ENCODE peak calls at places on chromosome 10, in four cellular contexts. A is K562, Z is GM12878, O is HL-60. P is an unnamed sample.

GRCh38 chr10:26437637-26438461 is at the start of gene APBB1IP:
- DNase-seq in A (no peak), Z (peak), O (peak), P (no peak)

GRCh38 chr10:96960872-96961271 is 128.8 kb downstream of the LCOR start:
- DNase-seq in A (no peak), Z (no peak), O (no peak), P (no peak)

GRCh38 chr10:80454526-80455460 is 683 bp downstream of the TSPAN14 start:
- DNase-seq in A (peak), Z (no peak), O (no peak), P (peak)

GRCh38 chr10:75397571-75397921 is 4.0 kb downstream of the ZNF503 start:
- DNase-seq in A (no peak), Z (no peak), O (no peak), P (no peak)

GRCh38 chr10:129963831-129964501 is at the start of gene EBF3:
- DNase-seq in A (peak), Z (no peak), O (no peak), P (no peak)

GRCh38 chr10:100864981-100865380 is 47.8 kb upstream of the SLF2 start:
- DNase-seq in A (no peak), Z (no peak), O (no peak), P (no peak)

GRCh38 chr10:12390733-12391132 is 41.4 kb downstream of the CAMK1D start:
- DNase-seq in A (no peak), Z (no peak), O (no peak), P (no peak)

GRCh38 chr10:86149264-86149663 is 217.3 kb downstream of the GRID1 start:
- DNase-seq in A (no peak), Z (no peak), O (no peak), P (no peak)

GRCh38 chr10:87752571-87752970 is 65.5 kb downstream of the ATAD1 start:
- DNase-seq in A (no peak), Z (no peak), O (no peak), P (no peak)

GRCh38 chr10:125343118-125343752 is 182.9 kb upstream of the CTBP2 start:
- DNase-seq in A (peak), Z (no peak), O (no peak), P (no peak)

GRCh38 chr10:31864834-31865518 is 63.7 kb downstream of the ARHGAP12 start:
- DNase-seq in A (no peak), Z (no peak), O (no peak), P (no peak)

GRCh38 chr10:68566955-68567354 is 6.8 kb downstream of the TET1 start:
- DNase-seq in A (no peak), Z (no peak), O (no peak), P (no peak)

GRCh38 chr10:7937315-7937945 is 117.1 kb upstream of the GATA3 start:
- DNase-seq in A (no peak), Z (no peak), O (no peak), P (no peak)

GRCh38 chr10:126170367-126170766 is 217.9 kb downstream of the ADAM12 start:
- DNase-seq in A (no peak), Z (no peak), O (no peak), P (no peak)

GRCh38 chr10:52312999-52313349 is 1.1 kb upstream of the DKK1 start:
- DNase-seq in A (no peak), Z (no peak), O (no peak), P (no peak)

GRCh38 chr10:25707976-25708671 is 225.9 kb upstream of the MYO3A start:
- DNase-seq in A (no peak), Z (no peak), O (no peak), P (no peak)

GRCh38 chr10:47145290-47145934 is 154.6 kb upstream of the GDF10 start:
- DNase-seq in A (no peak), Z (no peak), O (no peak), P (no peak)

GRCh38 chr10:127133672-127134500 is 62.5 kb downstream of the INSYN2A start:
- DNase-seq in A (no peak), Z (no peak), O (no peak), P (no peak)

GRCh38 chr10:130498042-130498441 is 361.9 kb downstream of the GLRX3 start:
- DNase-seq in A (no peak), Z (no peak), O (no peak), P (no peak)

GRCh38 chr10:82625497-82626151 is 750.6 kb downstream of the NRG3 start:
- DNase-seq in A (no peak), Z (no peak), O (no peak), P (no peak)

GRCh38 chr10:103451091-103451801 is 924 bp downstream of the CALHM2 start:
- DNase-seq in A (peak), Z (no peak), O (no peak), P (peak)

GRCh38 chr10:62852961-62853702 is 37.0 kb upstream of the EGR2 start:
- DNase-seq in A (no peak), Z (peak), O (peak), P (no peak)

GRCh38 chr10:89392974-89393373 is 551 bp downstream of the IFIT1 start:
- DNase-seq in A (no peak), Z (no peak), O (peak), P (no peak)

GRCh38 chr10:52316005-52316404 is 1.9 kb downstream of the DKK1 start:
- DNase-seq in A (no peak), Z (no peak), O (no peak), P (no peak)

GRCh38 chr10:69215405-69216176 is 4.5 kb upstream of the HKDC1 start:
- DNase-seq in A (no peak), Z (no peak), O (no peak), P (no peak)

GRCh38 chr10:102120987-102121738 is 995 bp upstream of the LDB1 start:
- DNase-seq in A (peak), Z (no peak), O (no peak), P (no peak)

GRCh38 chr10:109978481-109978880 is 29.3 kb upstream of the ADD3 start:
- DNase-seq in A (peak), Z (no peak), O (no peak), P (no peak)

DNA sequence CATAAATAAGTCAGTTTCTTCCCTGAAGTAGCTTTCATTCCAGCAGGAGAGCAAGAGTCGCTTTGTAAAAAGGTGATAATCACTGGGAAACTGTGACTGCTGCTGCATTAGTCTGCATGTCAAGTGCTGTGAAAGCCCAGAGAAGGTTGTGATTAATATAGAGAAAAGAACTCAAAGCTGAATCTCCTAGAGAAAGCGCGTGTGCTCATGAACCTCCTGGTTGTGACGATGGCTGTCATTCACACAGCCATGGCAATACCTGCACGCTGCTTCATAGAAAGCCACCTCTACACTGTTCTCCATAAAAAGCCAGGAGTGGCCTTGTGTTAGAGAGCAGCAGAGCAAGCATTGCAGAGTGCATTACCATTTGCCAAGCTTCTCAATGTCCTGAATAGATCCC is 30.6 kb upstream of the PITRM1 start:
- DNase-seq in A (no peak), Z (no peak), O (no peak), P (no peak)
- TF ChIP-seq SPI1 in A (no peak), Z (no peak), O (no peak), P (no peak)

GRCh38 chr10:6069101-6069931 is 7.1 kb upstream of the IL2RA start:
- DNase-seq in A (no peak), Z (no peak), O (no peak), P (no peak)
- TF ChIP-seq SPI1 in A (no peak), Z (no peak), O (no peak), P (no peak)

GRCh38 chr10:49053053-49053997 is 62.0 kb downstream of the VSTM4 start:
- DNase-seq in A (no peak), Z (peak), O (no peak), P (no peak)
- TF ChIP-seq SPI1 in A (no peak), Z (no peak), O (no peak), P (no peak)

GRCh38 chr10:122998360-122998917 is 10.2 kb downstream of the IKZF5 start:
- DNase-seq in A (no peak), Z (no peak), O (no peak), P (no peak)

GRCh38 chr10:122997864-122998263 is 10.7 kb downstream of the IKZF5 start:
- DNase-seq in A (no peak), Z (no peak), O (no peak), P (no peak)

GRCh38 chr10:122998934-122999333 is 9.7 kb downstream of the IKZF5 start:
- DNase-seq in A (no peak), Z (no peak), O (no peak), P (no peak)

GRCh38 chr10:123000155-123000554 is 8.4 kb downstream of the IKZF5 start:
- DNase-seq in A (no peak), Z (no peak), O (no peak), P (no peak)

DNA sequence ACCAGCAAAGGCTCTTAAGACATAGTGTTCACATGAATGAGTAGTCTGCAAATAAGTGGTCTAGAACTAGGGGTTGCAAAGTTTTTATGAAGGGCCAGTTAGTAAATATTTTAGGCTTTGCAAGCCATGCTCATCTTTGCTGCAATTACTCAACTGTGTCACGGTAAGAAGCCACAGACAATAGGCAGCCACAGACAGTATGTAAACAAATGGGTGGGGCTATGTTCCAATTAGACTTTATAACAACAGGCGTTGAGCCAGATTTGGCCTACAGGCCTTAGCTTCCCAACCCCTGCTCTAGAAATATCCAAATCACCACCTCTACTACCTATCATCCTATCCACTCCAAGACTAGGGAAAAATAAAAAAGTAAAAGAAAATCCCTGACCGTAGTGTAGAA is 9.2 kb downstream of the IKZF5 start:
- DNase-seq in A (no peak), Z (no peak), O (no peak), P (no peak)
- TF ChIP-seq SPI1 in A (no peak), Z (no peak), O (no peak), P (no peak)

DNA sequence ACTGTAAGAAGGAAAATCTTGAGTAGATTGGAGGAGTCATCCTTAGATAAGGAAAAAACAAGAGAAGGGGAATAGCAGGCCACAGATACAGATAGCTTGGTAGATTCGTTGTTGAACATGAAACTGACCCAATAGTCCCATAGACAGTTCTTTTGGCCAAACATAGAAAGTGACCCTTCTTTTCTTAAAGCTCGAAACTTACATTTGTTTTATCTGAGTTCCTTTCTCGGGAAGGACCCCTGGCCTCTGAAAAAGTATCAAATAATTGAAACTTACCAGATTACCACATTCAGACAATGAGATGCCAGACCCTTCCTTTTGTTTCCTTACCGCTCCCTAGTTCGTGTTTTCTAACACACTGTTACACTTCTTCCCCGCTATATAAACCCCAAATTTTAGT is 72.9 kb downstream of the ZFAND4 start:
- DNase-seq in A (no peak), Z (no peak), O (no peak), P (no peak)
- TF ChIP-seq SPI1 in A (no peak), Z (no peak), O (no peak), P (no peak)

DNA sequence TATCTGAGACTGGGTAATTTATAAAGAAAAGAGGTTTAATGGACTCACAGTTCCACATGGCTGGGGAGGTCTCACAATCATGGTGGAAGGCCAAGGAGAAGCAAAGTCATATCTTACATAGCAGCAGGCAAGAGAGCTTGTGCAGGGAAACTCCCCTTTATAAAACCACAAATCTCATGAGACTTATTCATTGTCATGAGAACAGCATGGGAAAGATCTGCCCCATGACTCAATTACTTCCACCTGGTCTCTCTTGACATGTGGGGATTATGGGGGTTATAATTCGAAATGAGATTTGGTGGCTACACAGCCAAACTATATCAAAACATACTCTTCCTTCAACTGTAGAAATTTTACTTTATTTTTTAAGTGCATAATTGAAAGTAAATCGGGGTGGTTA is 436.3 kb upstream of the KLF6 start:
- DNase-seq in A (no peak), Z (no peak), O (no peak), P (no peak)
- TF ChIP-seq SPI1 in A (no peak), Z (no peak), O (no peak), P (no peak)

GRCh38 chr10:59033622-59034021 is 142.8 kb upstream of the PHYHIPL start:
- DNase-seq in A (no peak), Z (no peak), O (no peak), P (no peak)

GRCh38 chr10:59037018-59037389 is 139.4 kb upstream of the PHYHIPL start:
- DNase-seq in A (no peak), Z (no peak), O (no peak), P (no peak)

GRCh38 chr10:59037506-59037905 is 138.9 kb upstream of the PHYHIPL start:
- DNase-seq in A (no peak), Z (no peak), O (no peak), P (no peak)

GRCh38 chr10:59036311-59037017 is 140.0 kb upstream of the PHYHIPL start:
- DNase-seq in A (no peak), Z (peak), O (no peak), P (no peak)
- TF ChIP-seq SPI1 in A (no peak), Z (no peak), O (no peak), P (no peak)

GRCh38 chr10:6581750-6582697 is 1.9 kb upstream of the PRKCQ start:
- DNase-seq in A (peak), Z (no peak), O (no peak), P (no peak)

GRCh38 chr10:6579904-6580278 is at the start of gene PRKCQ:
- DNase-seq in A (no peak), Z (no peak), O (no peak), P (no peak)

GRCh38 chr10:6580279-6581029 is 378 bp upstream of the PRKCQ start:
- DNase-seq in A (peak), Z (no peak), O (peak), P (peak)

GRCh38 chr10:6578221-6579192 is 1.6 kb downstream of the PRKCQ start:
- DNase-seq in A (peak), Z (no peak), O (no peak), P (no peak)

GRCh38 chr10:6579193-6579903 is 728 bp downstream of the PRKCQ start:
- DNase-seq in A (peak), Z (no peak), O (no peak), P (no peak)
- TF ChIP-seq SPI1 in A (no peak), Z (no peak), O (no peak), P (no peak)

GRCh38 chr10:132359305-132360040 is 27.5 kb downstream of the LRRC27 start:
- DNase-seq in A (peak), Z (no peak), O (no peak), P (no peak)
- TF ChIP-seq SPI1 in A (no peak), Z (no peak), O (no peak), P (no peak)